ENCODE peak calls at places on chromosomes 1 and 21, in ten cellular contexts. H, T, F, U, Z, I, Q, P, M and X are unnamed samples.

GRCh38 chr1:184118051-184118450 is 66.5 kb downstream of the TSEN15 start:
- DNase-seq in Z (no peak), H (no peak), T (no peak), P (peak), F (peak), Q (no peak), I (no peak), M (peak), U (no peak), X (no peak)

GRCh38 chr1:209727286-209727685 is 22.6 kb downstream of the HSD11B1 start:
- DNase-seq in I (no peak), T (no peak), H (no peak), Z (no peak), Q (no peak), U (no peak), F (no peak), P (no peak), M (no peak), X (no peak)

GRCh38 chr1:110620250-110620615 is 14.1 kb upstream of the KCNA2 start:
- DNase-seq in U (no peak), P (no peak), Z (no peak), I (no peak), F (no peak), H (no peak), Q (no peak), T (no peak), M (no peak), X (no peak)

GRCh38 chr1:169309178-169310166 is 58.1 kb downstream of the NME7 start:
- DNase-seq in F (no peak), T (no peak), P (no peak), Q (no peak), M (no peak), U (no peak), H (no peak), I (no peak), Z (no peak), X (no peak)

GRCh38 chr1:224052767-224053166 is 61.1 kb upstream of the FBXO28 start:
- DNase-seq in T (no peak), U (no peak), F (peak), Z (no peak), Q (no peak), H (no peak), M (peak), I (no peak), P (peak), X (no peak)

GRCh38 chr1:52629021-52629643 is 3.8 kb upstream of the SHISAL2A start:
- DNase-seq in F (peak), I (no peak), H (no peak), U (no peak), M (no peak), T (peak), P (no peak), Z (no peak), Q (no peak), X (no peak)

GRCh38 chr1:197618065-197618464 is 157.2 kb downstream of the DENND1B start:
- DNase-seq in M (no peak), F (no peak), Q (no peak), Z (no peak), T (no peak), I (no peak), H (no peak), U (no peak), P (no peak), X (no peak)

GRCh38 chr1:145889722-145890121 is 4.1 kb upstream of the ANKRD35 start:
- DNase-seq in I (no peak), Z (no peak), T (no peak), M (no peak), P (no peak), F (no peak), H (no peak), Q (no peak), U (no peak), X (no peak)

GRCh38 chr1:35031103-35031452 is 667 bp downstream of the ZMYM6 start:
- DNase-seq in I (peak), M (peak), Z (peak), U (peak), H (no peak), T (no peak), P (peak), F (peak), Q (peak), X (peak)

GRCh38 chr1:70033266-70033873 is 172.0 kb downstream of the LRRC40 start:
- DNase-seq in T (no peak), I (no peak), Q (no peak), U (no peak), P (no peak), F (no peak), M (no peak), H (no peak), Z (no peak), X (no peak)

GRCh38 chr1:213507472-213508223 is 456.6 kb downstream of the RPS6KC1 start:
- DNase-seq in I (no peak), T (no peak), U (no peak), F (no peak), P (no peak), M (no peak), H (no peak), Z (no peak), Q (no peak), X (no peak)

GRCh38 chr1:91501527-91501859 is 842 bp downstream of the CDC7 start:
- DNase-seq in F (no peak), I (no peak), Z (no peak), T (peak), H (peak), Q (no peak), U (no peak), M (no peak), P (peak), X (no peak)

GRCh38 chr1:2650967-2651645 is 18.3 kb upstream of the MMEL1 start:
- DNase-seq in P (no peak), H (no peak), U (no peak), Z (no peak), M (no peak), T (no peak), I (no peak), F (no peak), Q (no peak), X (no peak)

GRCh38 chr1:192904438-192904895 is 95.6 kb downstream of the RGS2 start:
- DNase-seq in M (peak), F (peak), U (no peak), I (no peak), Q (no peak), Z (peak), P (peak), T (no peak), H (no peak), X (no peak)

GRCh38 chr21:41847066-41847804 is 31.9 kb downstream of the PRDM15 start:
- DNase-seq in Q (no peak), I (no peak), U (no peak), P (no peak), Z (no peak), T (peak), F (no peak), M (no peak), H (no peak), X (no peak)

GRCh38 chr1:201591348-201591747 is 52.4 kb downstream of the NAV1 start:
- DNase-seq in Z (no peak), M (no peak), T (no peak), F (no peak), Q (no peak), I (no peak), P (no peak), U (no peak), H (no peak), X (no peak)